ENCODE peak calls at places on chromosomes 1 and 21, in ten cellular contexts. S is NCI-H2171 treated with DMSO at 0.1 percent for 48 hours; E is stimulated activated CD8-positive, alpha-beta memory T cell treated with anti-CD3 and anti-CD28 coated beads, Interleukin-4, amount 100 ng/mL, for 4 hours; H is PC-9; D is testis; B is heart right ventricle; C is neural crest cell; I is lower lobe of right lung; U is HCT116; V is cardiac muscle cell. J is an unnamed sample.

GRCh38 chr1:43466403-43466802 is 12.7 kb upstream of the HYI start:
- DNase-seq in U (no peak), I (no peak), C (no peak), H (no peak), D (no peak), S (peak), V (no peak), E (no peak), B (no peak), J (no peak)

GRCh38 chr1:241518447-241519307 is 878 bp downstream of the FH start:
- DNase-seq in I (peak), E (peak), H (peak), U (no peak), B (peak), S (no peak), D (no peak), V (peak), C (peak), J (peak)

GRCh38 chr1:208243522-208243850 is 698 bp downstream of the PLXNA2 start:
- DNase-seq in V (no peak), B (no peak), U (no peak), I (no peak), H (no peak), C (no peak), E (no peak), D (peak), S (peak), J (no peak)

GRCh38 chr1:184860985-184861754 is 106.5 kb upstream of the EDEM3 start:
- DNase-seq in I (no peak), S (peak), D (no peak), B (no peak), U (no peak), V (peak), C (no peak), H (no peak), E (no peak), J (no peak)

GRCh38 chr21:17903029-17903806 is 84.1 kb upstream of the C21orf91 start:
- DNase-seq in U (no peak), C (no peak), B (no peak), E (no peak), V (peak), S (peak), I (no peak), D (no peak), H (peak), J (no peak)

GRCh38 chr1:161217831-161218230 is 2.7 kb downstream of the FCER1G start:
- DNase-seq in U (no peak), V (no peak), C (no peak), D (no peak), S (no peak), E (no peak), I (no peak), B (no peak), H (no peak), J (no peak)

GRCh38 chr1:205842177-205842576 is 7.8 kb downstream of the PM20D1 start:
- DNase-seq in V (peak), E (no peak), I (no peak), D (no peak), C (no peak), U (no peak), S (no peak), B (no peak), H (no peak), J (no peak)

GRCh38 chr21:45405819-45406762 is 1.1 kb downstream of the COL18A1 start:
- DNase-seq in C (no peak), S (no peak), H (peak), B (no peak), U (no peak), D (peak), V (peak), E (no peak), I (peak), J (peak)

GRCh38 chr21:17987328-17987727 is 168.2 kb upstream of the C21orf91 start:
- DNase-seq in S (no peak), I (no peak), D (no peak), B (no peak), E (no peak), V (no peak), H (no peak), U (no peak), C (no peak), J (no peak)

GRCh38 chr1:205477759-205478247 is 22.0 kb upstream of the BLACAT1 start:
- DNase-seq in D (peak), H (peak), U (peak), S (peak), E (no peak), B (peak), C (no peak), V (no peak), I (peak), J (no peak)

GRCh38 chr1:100360790-100361232 is 8.5 kb downstream of the CDC14A start:
- DNase-seq in V (peak), B (peak), U (no peak), I (no peak), S (peak), E (no peak), H (no peak), D (peak), C (no peak), J (no peak)

GRCh38 chr1:89065077-89065868 is at the start of gene GBP1:
- DNase-seq in S (no peak), D (peak), I (no peak), H (peak), U (no peak), C (no peak), B (peak), E (no peak), V (peak), J (no peak)

GRCh38 chr1:162973381-162973795 is 95.8 kb upstream of the RGS4 start:
- DNase-seq in E (no peak), V (no peak), U (no peak), H (no peak), D (no peak), C (no peak), S (no peak), B (no peak), I (no peak), J (no peak)

GRCh38 chr1:54137532-54138061 is 15.2 kb downstream of the CDCP2 start:
- DNase-seq in V (no peak), H (no peak), C (no peak), E (no peak), I (no peak), D (no peak), S (no peak), U (no peak), B (no peak), J (no peak)

GRCh38 chr1:158140871-158141270 is 39.8 kb upstream of the CD1D start:
- DNase-seq in E (no peak), D (no peak), B (no peak), S (no peak), V (peak), I (no peak), U (no peak), H (no peak), C (no peak), J (no peak)

GRCh38 chr21:35023396-35024070 is 25.6 kb downstream of the RUNX1 start:
- DNase-seq in B (no peak), E (no peak), I (no peak), S (no peak), D (no peak), U (no peak), V (no peak), C (no peak), H (no peak), J (no peak)

GRCh38 chr1:106620521-106620954 is 435.9 kb upstream of the PRMT6 start:
- DNase-seq in I (no peak), E (no peak), C (no peak), H (peak), V (no peak), S (no peak), D (no peak), U (no peak), B (no peak), J (no peak)

GRCh38 chr1:33176362-33176850 is 5.4 kb downstream of the TRIM62 start:
- DNase-seq in I (no peak), U (no peak), B (no peak), H (peak), D (no peak), S (no peak), E (no peak), C (no peak), V (no peak), J (peak)

GRCh38 chr21:15014220-15014619 is 50.6 kb downstream of the NRIP1 start:
- DNase-seq in H (no peak), E (no peak), I (no peak), V (no peak), D (no peak), C (no peak), S (no peak), U (no peak), B (no peak), J (no peak)

J was measured in ecto neural progenitor cell.